ENCODE peak calls at places on chromosome 20, in five cellular contexts. C is GM06990, G is transverse colon, K is heart right ventricle, H is astrocyte of the spinal cord. V is an unnamed sample.

GRCh38 chr20:38113401-38114325 is 51.4 kb downstream of the TGM2 start:
- DNase-seq in C (no peak), G (no peak), K (peak), H (no peak), V (no peak)

GRCh38 chr20:1267161-1267560 is 1.1 kb downstream of the SNPH start:
- DNase-seq in C (no peak), G (no peak), K (no peak), H (no peak), V (peak)

GRCh38 chr20:5171790-5172164 is 45.0 kb downstream of the CDS2 start:
- DNase-seq in C (peak), G (no peak), K (no peak), H (no peak), V (no peak)

GRCh38 chr20:1294497-1294896 is 28.4 kb downstream of the SNPH start:
- DNase-seq in C (no peak), G (no peak), K (no peak), H (no peak), V (no peak)

GRCh38 chr20:31930758-31931157 is 21.1 kb downstream of the PDRG1 start:
- DNase-seq in C (no peak), G (no peak), K (no peak), H (no peak), V (no peak)

GRCh38 chr20:53824779-53825178 is 231.1 kb upstream of the ZNF217 start:
- DNase-seq in C (no peak), G (no peak), K (no peak), H (no peak), V (no peak)

GRCh38 chr20:35511814-35512420 is 17.5 kb downstream of the C20orf173 start:
- DNase-seq in C (no peak), G (peak), K (no peak), H (peak), V (no peak)

GRCh38 chr20:34927736-34928135 is 27.9 kb downstream of the GSS start:
- DNase-seq in C (no peak), G (no peak), K (no peak), H (no peak), V (no peak)

GRCh38 chr20:6480328-6481030 is 287.0 kb upstream of the BMP2 start:
- DNase-seq in C (no peak), G (no peak), K (no peak), H (no peak), V (no peak)

GRCh38 chr20:17298169-17298568 is 71.3 kb downstream of the PCSK2 start:
- DNase-seq in C (no peak), G (no peak), K (no peak), H (no peak), V (no peak)

GRCh38 chr20:1357921-1358671 is 29.2 kb upstream of the SDCBP2 start:
- DNase-seq in C (no peak), G (no peak), K (no peak), H (peak), V (no peak)

GRCh38 chr20:57323034-57323433 is 6.6 kb upstream of the SPO11 start:
- DNase-seq in C (no peak), G (peak), K (no peak), H (no peak), V (no peak)

GRCh38 chr20:4987130-4987529 is 14.2 kb downstream of the SLC23A2 start:
- DNase-seq in C (no peak), G (no peak), K (no peak), H (no peak), V (no peak)

GRCh38 chr20:2599265-2600060 is 53.0 kb upstream of the NOP56 start:
- DNase-seq in C (no peak), G (peak), K (no peak), H (peak), V (no peak)
- TF ChIP-seq CTCF in C (no peak), G (no peak), K (no peak), H (no peak), V (no peak)

GRCh38 chr20:47885909-47886453 is 100.7 kb upstream of the SULF2 start:
- DNase-seq in C (no peak), G (no peak), K (no peak), H (no peak), V (no peak)

GRCh38 chr20:47887064-47887463 is 101.8 kb upstream of the SULF2 start:
- DNase-seq in C (no peak), G (no peak), K (no peak), H (no peak), V (no peak)

GRCh38 chr20:47886454-47887041 is 101.3 kb upstream of the SULF2 start:
- DNase-seq in C (no peak), G (no peak), K (no peak), H (no peak), V (no peak)

GRCh38 chr20:47879771-47880170 is 94.5 kb upstream of the SULF2 start:
- DNase-seq in C (no peak), G (no peak), K (no peak), H (no peak), V (no peak)

GRCh38 chr20:47883186-47883585 is 97.9 kb upstream of the SULF2 start:
- DNase-seq in C (no peak), G (no peak), K (no peak), H (no peak), V (no peak)
- TF ChIP-seq CTCF in C (no peak), G (no peak), K (no peak), H (no peak), V (no peak)

GRCh38 chr20:36836591-36837329 is 39.2 kb upstream of the TLDC2 start:
- DNase-seq in C (peak), G (peak), K (peak), H (peak), V (peak)
- TF ChIP-seq CTCF in C (peak), G (peak), K (peak), H (peak), V (peak)

GRCh38 chr20:36885355-36885754 is 9.4 kb downstream of the TLDC2 start:
- DNase-seq in C (no peak), G (no peak), K (no peak), H (no peak), V (no peak)
- TF ChIP-seq CTCF in C (no peak), G (no peak), K (peak), H (no peak), V (no peak)

GRCh38 chr20:19828233-19828632 is 70.2 kb downstream of the RIN2 start:
- DNase-seq in C (peak), G (no peak), K (no peak), H (peak), V (peak)
- TF ChIP-seq CTCF in C (peak), G (no peak), K (peak), H (peak), V (peak)

DNA sequence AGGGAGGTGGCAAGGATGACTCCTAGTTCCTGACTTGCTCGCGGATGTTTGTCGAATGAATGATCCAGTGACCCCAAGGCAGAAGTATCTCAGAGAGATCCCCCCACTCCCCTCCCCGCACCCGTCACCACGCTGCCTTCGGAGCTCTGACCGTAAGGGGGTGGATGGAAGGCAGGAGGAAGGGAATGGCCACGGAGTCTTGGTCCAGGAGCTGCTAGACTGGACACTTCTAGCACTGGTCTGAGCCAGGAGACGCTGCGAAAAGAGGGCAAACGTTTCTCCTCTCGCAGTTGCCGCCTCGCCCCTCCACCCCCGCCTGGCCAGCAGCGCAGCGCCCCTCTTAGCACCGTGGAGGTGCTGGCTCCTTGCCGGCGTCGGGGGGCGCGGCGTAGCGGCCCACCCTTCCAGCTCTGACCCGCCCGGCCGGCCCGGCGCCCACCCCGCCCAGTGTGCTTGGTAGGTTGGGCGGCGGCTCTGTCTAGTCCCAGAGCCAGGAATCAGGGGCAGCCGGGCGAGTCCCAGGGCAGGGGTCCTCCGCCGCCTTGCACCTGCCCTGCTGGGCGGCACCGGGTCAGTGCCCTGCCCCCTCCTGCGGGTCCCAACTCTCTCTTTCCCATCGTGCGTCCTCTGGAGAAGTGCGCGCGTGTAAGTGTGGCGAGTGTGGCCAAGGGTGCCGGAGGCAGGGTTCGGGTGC is 2.4 kb upstream of the DBNDD2 start:
- DNase-seq in C (no peak), G (peak), K (peak), H (no peak), V (peak)
- TF ChIP-seq CTCF in C (no peak), G (no peak), K (no peak), H (no peak), V (no peak)

GRCh38 chr20:40970218-40970617 is 58.4 kb upstream of the TOP1 start:
- DNase-seq in C (no peak), G (no peak), K (no peak), H (no peak), V (no peak)
- TF ChIP-seq CTCF in C (peak), G (no peak), K (no peak), H (no peak), V (no peak)

GRCh38 chr20:59154317-59155013 is 9.2 kb upstream of the ZNF831 start:
- DNase-seq in C (no peak), G (no peak), K (no peak), H (no peak), V (no peak)

GRCh38 chr20:59153355-59153681 is 10.3 kb upstream of the ZNF831 start:
- DNase-seq in C (no peak), G (no peak), K (peak), H (no peak), V (no peak)

GRCh38 chr20:59152559-59153354 is 10.9 kb upstream of the ZNF831 start:
- DNase-seq in C (no peak), G (no peak), K (no peak), H (no peak), V (no peak)

GRCh38 chr20:59151820-59152219 is 11.8 kb upstream of the ZNF831 start:
- DNase-seq in C (no peak), G (no peak), K (no peak), H (no peak), V (no peak)

GRCh38 chr20:59153832-59154231 is 9.8 kb upstream of the ZNF831 start:
- DNase-seq in C (no peak), G (no peak), K (no peak), H (no peak), V (no peak)
- TF ChIP-seq CTCF in C (no peak), G (no peak), K (no peak), H (no peak), V (no peak)

GRCh38 chr20:61436674-61437279 is 184.7 kb downstream of the CDH4 start:
- DNase-seq in C (no peak), G (no peak), K (no peak), H (peak), V (no peak)
- TF ChIP-seq CTCF in C (no peak), G (no peak), K (no peak), H (peak), V (no peak)

V was measured in GM20000.